ENCODE peak calls at places on chromosomes 16 and 17, in ten cellular contexts. K is adrenal gland; U is lower lobe of right lung; B is tibial nerve; H is esophagus squamous epithelium; Y is effector memory CD4-positive, alpha-beta T cell; Z is fibroblast of lung; A is stomach; S is naive thymus-derived CD4-positive, alpha-beta T cell; E is aorta. V is an unnamed sample.

GRCh38 chr17:6711081-6711674 is 2.0 kb downstream of the SLC13A5 start:
- DNase-seq in K (peak), S (no peak), Z (no peak), H (no peak), U (no peak), A (peak), E (no peak), B (no peak), Y (no peak), V (no peak)

GRCh38 chr16:3188925-3189825 is 1.2 kb downstream of the OR1F1 start:
- DNase-seq in B (no peak), H (no peak), A (no peak), U (no peak), Y (no peak), K (no peak), E (no peak), Z (peak), S (no peak), V (peak)

GRCh38 chr17:79970576-79971068 is 65.0 kb downstream of the TBC1D16 start:
- DNase-seq in U (peak), Y (no peak), A (peak), S (peak), Z (peak), H (no peak), B (no peak), K (peak), E (no peak), V (no peak)

GRCh38 chr16:87131996-87132345 is 185.2 kb downstream of the C16orf95 start:
- DNase-seq in B (no peak), K (no peak), H (no peak), Z (no peak), S (no peak), U (no peak), E (no peak), A (no peak), Y (no peak), V (peak)

GRCh38 chr17:36829676-36830075 is 107.6 kb upstream of the LHX1 start:
- DNase-seq in H (no peak), B (no peak), A (no peak), E (no peak), Z (no peak), U (no peak), K (no peak), S (no peak), Y (no peak), V (no peak)

GRCh38 chr17:75273968-75274708 is 3.1 kb upstream of the MIF4GD start:
- DNase-seq in B (no peak), U (no peak), E (no peak), S (no peak), A (no peak), Y (no peak), H (no peak), K (peak), Z (peak), V (peak)

GRCh38 chr17:59311051-59311468 is 20.4 kb upstream of the YPEL2 start:
- DNase-seq in U (no peak), Z (peak), Y (no peak), A (peak), B (peak), E (no peak), H (no peak), K (peak), S (peak), V (no peak)

GRCh38 chr16:20114356-20114755 is 40.7 kb upstream of the GPR139 start:
- DNase-seq in B (no peak), Y (no peak), S (no peak), A (no peak), H (no peak), E (peak), U (no peak), Z (no peak), K (peak), V (no peak)

GRCh38 chr16:19589771-19590302 is 34.3 kb downstream of the VPS35L start:
- DNase-seq in H (no peak), S (no peak), A (no peak), K (no peak), U (no peak), Y (no peak), E (no peak), Z (peak), B (no peak), V (no peak)

GRCh38 chr16:68575082-68575481 is 36.0 kb downstream of the ZFP90 start:
- DNase-seq in B (no peak), Y (no peak), A (no peak), K (no peak), Z (no peak), H (no peak), S (no peak), U (no peak), E (no peak), V (no peak)

GRCh38 chr17:75818326-75818885 is 25.8 kb downstream of the UNC13D start:
- DNase-seq in B (no peak), Y (no peak), H (no peak), S (no peak), U (no peak), E (no peak), Z (no peak), K (no peak), A (no peak), V (no peak)

GRCh38 chr17:32520737-32521399 is 34.1 kb downstream of the CDK5R1 start:
- DNase-seq in H (no peak), E (no peak), A (no peak), S (no peak), B (no peak), Y (no peak), Z (no peak), K (no peak), U (no peak), V (no peak)

GRCh38 chr17:41835800-41836549 is at the start of gene NT5C3B:
- DNase-seq in K (peak), U (peak), S (peak), Y (peak), Z (no peak), B (no peak), H (no peak), E (peak), A (peak), V (peak)

GRCh38 chr16:55367796-55368195 is 43.8 kb downstream of the IRX6 start:
- DNase-seq in A (no peak), B (no peak), E (no peak), U (no peak), Z (no peak), K (no peak), H (no peak), S (no peak), Y (no peak), V (no peak)

GRCh38 chr17:39617446-39618251 is 9.1 kb upstream of the PPP1R1B start:
- DNase-seq in U (peak), H (no peak), K (peak), S (peak), A (peak), Z (peak), Y (peak), B (peak), E (peak), V (peak)

GRCh38 chr16:57049678-57050077 is 42.7 kb upstream of the CPNE2 start:
- DNase-seq in S (no peak), Y (no peak), U (no peak), Z (no peak), K (no peak), A (no peak), H (no peak), E (no peak), B (no peak), V (no peak)

GRCh38 chr16:86466695-86467406 is 43.5 kb upstream of the FOXF1 start:
- DNase-seq in B (no peak), A (no peak), E (no peak), U (no peak), S (no peak), K (no peak), Y (no peak), H (no peak), Z (peak), V (no peak)

GRCh38 chr16:54283735-54284318 is 2.8 kb downstream of the IRX3 start:
- DNase-seq in U (no peak), Y (no peak), Z (no peak), A (no peak), B (no peak), E (no peak), K (no peak), S (no peak), H (no peak), V (no peak)

GRCh38 chr16:83068686-83069085 is 441.9 kb downstream of the CDH13 start:
- DNase-seq in E (no peak), Y (no peak), K (no peak), U (no peak), S (no peak), Z (peak), H (no peak), A (no peak), B (no peak), V (no peak)

GRCh38 chr17:50056961-50057330 is 1.0 kb downstream of the ITGA3 start:
- DNase-seq in Y (no peak), A (peak), E (peak), K (no peak), H (no peak), U (no peak), S (no peak), B (no peak), Z (peak), V (no peak)

GRCh38 chr17:7018331-7018964 is 4.4 kb upstream of the BCL6B start:
- DNase-seq in Z (no peak), S (no peak), U (no peak), A (no peak), Y (no peak), B (peak), E (peak), K (peak), H (no peak), V (no peak)

GRCh38 chr16:9225527-9226316 is 134.3 kb downstream of the HAPSTR1 start:
- DNase-seq in E (no peak), U (no peak), H (no peak), Z (no peak), A (no peak), K (no peak), B (no peak), Y (no peak), S (no peak), V (no peak)

GRCh38 chr16:2715519-2715918 is 4.5 kb downstream of the PRSS27 start:
- DNase-seq in Y (peak), B (peak), S (peak), E (peak), K (peak), A (peak), H (no peak), Z (peak), U (peak), V (peak)

GRCh38 chr17:63171428-63172205 is 205.6 kb downstream of the TANC2 start:
- DNase-seq in K (no peak), H (no peak), S (no peak), E (no peak), Z (peak), B (no peak), Y (no peak), A (no peak), U (no peak), V (no peak)

GRCh38 chr17:31481783-31482081 is 90.3 kb downstream of the RAB11FIP4 start:
- DNase-seq in K (no peak), A (no peak), Y (no peak), H (no peak), Z (no peak), U (no peak), B (no peak), S (no peak), E (no peak), V (no peak)

GRCh38 chr17:65061621-65062020 is 5.1 kb upstream of the GNA13 start:
- DNase-seq in E (no peak), A (no peak), B (no peak), S (no peak), K (no peak), Y (no peak), U (no peak), Z (no peak), H (no peak), V (no peak)

GRCh38 chr17:39754958-39755549 is 17.3 kb downstream of the GRB7 start:
- DNase-seq in Y (no peak), B (peak), E (no peak), H (no peak), U (no peak), K (no peak), A (no peak), Z (no peak), S (no peak), V (peak)

GRCh38 chr16:46762583-46762982 is 14.4 kb upstream of the MYLK3 start:
- DNase-seq in K (no peak), U (no peak), H (no peak), E (no peak), B (no peak), Y (no peak), S (no peak), A (no peak), Z (no peak), V (no peak)

GRCh38 chr17:9371019-9371418 is 204.6 kb downstream of the STX8 start:
- DNase-seq in S (no peak), Y (no peak), Z (peak), H (no peak), U (no peak), K (no peak), E (no peak), B (no peak), A (no peak), V (no peak)

GRCh38 chr16:68740628-68741346 is 3.7 kb downstream of the CDH1 start:
- DNase-seq in K (no peak), E (no peak), S (no peak), U (no peak), B (no peak), H (no peak), Z (no peak), A (no peak), Y (no peak), V (no peak)

GRCh38 chr17:77510133-77510796 is 369.5 kb downstream of the SEC14L1 start:
- DNase-seq in H (no peak), K (no peak), Y (no peak), S (no peak), A (no peak), Z (no peak), B (no peak), U (peak), E (no peak), V (peak)

GRCh38 chr16:981695-982151 is at the start of gene SOX8:
- DNase-seq in Y (no peak), E (peak), K (no peak), A (peak), H (no peak), Z (no peak), S (no peak), B (no peak), U (no peak), V (no peak)

GRCh38 chr16:86519649-86520316 is 9.5 kb downstream of the FOXF1 start:
- DNase-seq in A (peak), Y (peak), Z (peak), U (peak), E (no peak), B (peak), K (no peak), H (no peak), S (peak), V (peak)

GRCh38 chr17:70906808-70907207 is 737.5 kb downstream of the KCNJ2 start:
- DNase-seq in E (no peak), K (no peak), H (no peak), U (no peak), A (no peak), Y (no peak), Z (peak), B (no peak), S (no peak), V (no peak)

DNA sequence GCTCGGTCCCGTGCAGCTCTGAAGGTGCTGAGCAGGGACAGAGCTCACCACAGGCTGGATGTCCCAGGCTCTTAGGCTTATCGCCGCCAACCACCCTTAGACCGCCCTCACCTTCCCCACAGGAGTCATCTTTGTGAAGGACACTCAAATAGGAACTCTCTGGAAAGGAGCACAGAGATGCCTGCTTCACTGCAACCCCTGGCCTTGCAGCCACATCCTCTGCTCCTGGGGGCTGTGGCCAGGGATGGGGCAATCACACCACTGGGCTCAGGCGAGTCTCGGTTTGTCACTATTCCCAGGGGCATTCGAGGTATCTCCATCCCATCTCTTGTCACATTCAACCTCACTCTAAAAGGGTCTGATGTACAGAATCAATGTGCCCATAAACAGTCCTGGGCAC is 10.9 kb downstream of the ZDHHC1 start:
- DNase-seq in E (no peak), S (no peak), Z (no peak), A (no peak), B (no peak), U (no peak), K (no peak), H (no peak), Y (no peak), V (no peak)
- H3K27ac ChIP-seq in E (no peak), S (no peak), Z (no peak), A (peak), B (no peak), U (peak), K (no peak), H (peak), Y (no peak), V (no peak)

DNA sequence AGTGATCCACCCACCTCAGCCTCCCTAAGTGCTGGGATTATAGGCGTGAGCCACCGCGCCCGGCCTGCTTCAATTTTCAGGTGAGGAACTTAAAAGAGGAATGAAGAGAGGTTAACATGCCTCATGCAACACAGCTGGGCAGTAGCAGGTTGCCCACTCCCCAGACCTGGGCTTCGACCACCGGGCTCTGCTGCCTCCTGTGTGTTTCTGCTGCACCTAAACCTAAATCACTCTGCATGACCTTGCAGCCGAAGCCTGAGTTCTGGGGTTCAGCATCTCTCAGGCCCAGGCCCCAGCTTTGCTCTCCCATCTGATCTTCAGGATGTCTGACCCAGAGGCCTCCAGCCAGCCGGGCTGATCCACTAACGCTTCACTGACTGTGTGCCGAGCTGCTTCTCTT is 112.6 kb downstream of the OR1D5 start:
- DNase-seq in A (no peak), B (no peak), S (no peak), E (peak), U (peak), Z (no peak), K (no peak), Y (no peak), H (no peak), V (peak)
- H3K27ac ChIP-seq in A (no peak), B (no peak), S (no peak), E (no peak), U (no peak), Z (no peak), K (no peak), Y (no peak), H (no peak), V (no peak)

DNA sequence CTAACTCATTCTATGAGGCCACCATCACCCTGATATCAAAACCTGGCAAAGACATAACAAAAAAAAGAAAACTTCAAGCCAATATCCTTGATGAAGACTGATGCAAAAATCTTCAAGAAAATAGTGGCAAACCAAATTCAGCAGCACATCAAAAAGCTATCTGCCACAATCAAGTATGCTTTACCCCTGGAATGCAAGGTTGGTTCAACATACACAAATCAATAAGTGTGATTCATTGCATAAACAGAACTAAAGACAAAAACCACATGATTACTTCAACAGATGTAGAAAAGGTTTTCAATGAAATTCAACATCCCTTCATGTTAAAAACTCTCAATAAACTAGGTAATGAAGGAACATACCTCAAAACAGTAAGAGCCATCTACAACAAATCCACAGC is 48.4 kb downstream of the CMC2 start:
- DNase-seq in E (no peak), K (no peak), B (no peak), S (no peak), A (no peak), Y (no peak), U (no peak), H (no peak), Z (no peak), V (no peak)
- H3K27ac ChIP-seq in E (no peak), K (no peak), B (no peak), S (no peak), A (no peak), Y (no peak), U (no peak), H (no peak), Z (no peak), V (no peak)

GRCh38 chr17:82239401-82239925 is 10.6 kb downstream of the SLC16A3 start:
- DNase-seq in A (no peak), K (peak), Z (no peak), U (peak), Y (no peak), S (no peak), E (no peak), B (no peak), H (no peak), V (no peak)
- H3K27ac ChIP-seq in A (peak), K (no peak), Z (no peak), U (peak), Y (peak), S (no peak), E (no peak), B (no peak), H (peak), V (peak)

DNA sequence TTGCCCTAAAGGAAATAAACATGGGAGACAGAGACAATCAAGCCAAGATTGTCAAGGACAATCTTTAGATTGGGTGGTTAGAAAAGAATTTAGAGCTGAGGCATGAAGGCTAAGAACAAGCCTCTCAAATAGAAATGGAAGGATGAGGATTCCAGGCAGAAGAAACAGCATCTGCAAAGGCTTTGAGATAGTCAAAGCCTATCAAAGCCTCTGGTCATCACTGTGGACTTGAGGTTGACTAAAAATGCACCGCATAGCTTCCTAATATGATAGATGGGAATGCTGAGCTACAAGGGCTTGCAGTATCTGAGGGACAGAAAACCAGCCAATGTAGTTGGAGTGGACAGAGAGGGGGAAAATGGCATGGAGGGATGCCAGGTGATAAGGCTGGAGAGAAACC is 109.8 kb upstream of the FAM20A start:
- DNase-seq in S (no peak), U (no peak), Y (no peak), E (no peak), Z (no peak), K (no peak), H (no peak), A (no peak), B (no peak), V (no peak)
- H3K27ac ChIP-seq in S (no peak), U (no peak), Y (no peak), E (no peak), Z (peak), K (no peak), H (no peak), A (no peak), B (no peak), V (no peak)

GRCh38 chr17:42980766-42981397 is 517 bp downstream of the RUNDC1 start:
- DNase-seq in Y (peak), S (peak), A (peak), K (peak), E (peak), Z (peak), H (no peak), B (no peak), U (peak), V (peak)

GRCh38 chr17:42982266-42982665 is 1.9 kb downstream of the RUNDC1 start:
- DNase-seq in U (no peak), E (no peak), H (no peak), A (no peak), S (no peak), Y (no peak), Z (no peak), K (no peak), B (no peak), V (no peak)

GRCh38 chr17:42989146-42989545 is 8.8 kb downstream of the RUNDC1 start:
- DNase-seq in Y (no peak), H (no peak), E (no peak), S (no peak), K (no peak), A (no peak), B (no peak), U (no peak), Z (no peak), V (no peak)

GRCh38 chr17:42984486-42984885 is 4.1 kb downstream of the RUNDC1 start:
- DNase-seq in Z (no peak), E (no peak), Y (no peak), A (no peak), K (no peak), H (no peak), S (no peak), B (no peak), U (no peak), V (no peak)

GRCh38 chr17:42985225-42985624 is 4.9 kb downstream of the RUNDC1 start:
- DNase-seq in H (no peak), S (no peak), Y (no peak), Z (no peak), E (no peak), B (no peak), U (no peak), A (no peak), K (no peak), V (no peak)
- H3K27ac ChIP-seq in H (no peak), S (no peak), Y (no peak), Z (no peak), E (no peak), B (no peak), U (peak), A (no peak), K (no peak), V (peak)

V was measured in spleen.